ENCODE peak calls at places on chromosome 16, in ten cellular contexts. M is Peyer's patch, P is A549, I is GM12892, F is tibial nerve, D is uterus, U is body of pancreas, W is breast epithelium, X is GM12891, V is IMR-90. C is an unnamed sample.

GRCh38 chr16:69893086-69893485 is 58.0 kb upstream of the CLEC18A start:
- DNase-seq in P (no peak), X (no peak), M (no peak), W (no peak), U (no peak), D (no peak), V (no peak), I (no peak), F (no peak), C (no peak)

GRCh38 chr16:64416232-64417010 is 705.4 kb downstream of the CDH11 start:
- DNase-seq in W (no peak), I (no peak), D (no peak), F (no peak), X (no peak), P (no peak), U (no peak), V (peak), M (no peak), C (peak)

GRCh38 chr16:87076950-87077749 is 240.0 kb downstream of the C16orf95 start:
- DNase-seq in W (no peak), V (peak), F (no peak), I (no peak), P (peak), X (no peak), D (no peak), U (peak), M (peak), C (peak)

GRCh38 chr16:29757950-29758466 is 12.2 kb upstream of the C16orf54 start:
- DNase-seq in X (no peak), W (no peak), I (no peak), U (no peak), P (no peak), F (no peak), V (peak), M (no peak), D (no peak), C (no peak)

GRCh38 chr16:60815033-60815432 is 1221.2 kb downstream of the CDH8 start:
- DNase-seq in M (no peak), W (no peak), I (no peak), X (no peak), F (no peak), D (no peak), V (no peak), U (no peak), P (no peak), C (no peak)

GRCh38 chr16:74699666-74700065 is 996 bp downstream of the MLKL start:
- DNase-seq in V (no peak), P (no peak), X (no peak), D (no peak), W (no peak), F (no peak), I (no peak), U (no peak), M (no peak), C (no peak)

GRCh38 chr16:22138482-22138881 is 23.8 kb upstream of the SDR42E2 start:
- DNase-seq in F (no peak), M (no peak), V (no peak), I (no peak), D (no peak), U (no peak), W (no peak), P (no peak), X (no peak), C (no peak)

GRCh38 chr16:79146-80054 is 1.4 kb downstream of the MPG start:
- DNase-seq in V (peak), D (no peak), F (no peak), I (no peak), W (no peak), U (no peak), X (no peak), P (no peak), M (no peak), C (no peak)

GRCh38 chr16:54193656-54194007 is 93.0 kb downstream of the IRX3 start:
- DNase-seq in I (peak), P (peak), W (peak), V (peak), M (peak), D (peak), F (peak), U (peak), X (peak), C (peak)

GRCh38 chr16:73002836-73003235 is 45.1 kb downstream of the ZFHX3 start:
- DNase-seq in V (peak), M (no peak), D (no peak), U (no peak), P (no peak), I (no peak), W (no peak), X (no peak), F (no peak), C (no peak)

GRCh38 chr16:85836706-85837582 is 37.4 kb downstream of the COX4I1 start:
- DNase-seq in W (no peak), I (no peak), P (no peak), U (no peak), D (no peak), F (no peak), V (no peak), M (no peak), X (no peak), C (no peak)

GRCh38 chr16:7057458-7057857 is 275.2 kb upstream of the RBFOX1 start:
- DNase-seq in X (no peak), W (no peak), M (no peak), P (no peak), I (no peak), D (no peak), U (no peak), V (no peak), F (no peak), C (no peak)

GRCh38 chr16:86663691-86664517 is 85.6 kb downstream of the FOXL1 start:
- DNase-seq in X (no peak), V (peak), M (no peak), F (no peak), I (no peak), P (no peak), D (no peak), U (no peak), W (no peak), C (no peak)

GRCh38 chr16:47973552-47973951 is 182.2 kb downstream of the ABCC12 start:
- DNase-seq in F (no peak), X (no peak), M (no peak), W (no peak), D (no peak), U (no peak), I (no peak), V (no peak), P (no peak), C (no peak)

GRCh38 chr16:1216681-1217400 is 8.2 kb downstream of the TPSG1 start:
- DNase-seq in D (no peak), F (no peak), U (no peak), M (no peak), I (no peak), V (no peak), X (no peak), W (no peak), P (no peak), C (no peak)

GRCh38 chr16:1218061-1218929 is 6.8 kb downstream of the TPSG1 start:
- DNase-seq in I (no peak), V (no peak), X (no peak), P (no peak), U (no peak), F (no peak), D (no peak), W (no peak), M (no peak), C (no peak)

GRCh38 chr16:1216296-1216619 is 8.8 kb downstream of the TPSG1 start:
- DNase-seq in P (no peak), I (no peak), X (no peak), V (no peak), U (no peak), W (no peak), F (no peak), D (no peak), M (no peak), C (no peak)

GRCh38 chr16:1218930-1219611 is 6.0 kb downstream of the TPSG1 start:
- DNase-seq in M (no peak), U (no peak), V (no peak), W (no peak), X (no peak), P (no peak), I (no peak), D (no peak), F (no peak), C (no peak)

DNA sequence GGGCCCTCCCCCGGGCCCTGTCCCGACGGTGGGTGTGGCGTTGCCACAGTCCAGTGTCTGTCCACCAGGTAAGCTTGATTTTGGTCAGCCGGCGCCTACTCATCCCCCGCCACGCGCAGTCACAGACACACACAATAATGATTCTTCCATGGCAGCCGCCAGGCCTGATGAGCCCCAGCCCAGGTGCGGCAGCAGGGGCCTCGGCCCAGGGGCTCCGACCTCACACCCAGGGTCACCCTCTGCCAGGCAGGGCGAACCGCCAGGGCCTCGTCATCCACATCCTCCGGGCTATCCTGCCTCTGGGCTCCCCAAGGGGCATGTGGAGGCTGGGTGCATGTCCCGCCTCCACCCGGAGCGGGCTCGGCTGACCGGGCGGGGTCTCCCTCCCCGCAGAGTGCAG is 7.5 kb downstream of the TPSG1 start:
- DNase-seq in M (no peak), F (no peak), D (no peak), I (no peak), X (no peak), U (no peak), P (no peak), W (no peak), V (no peak), C (no peak)
- TF ChIP-seq POLR2A in M (no peak), F (no peak), D (no peak), I (no peak), X (no peak), U (no peak), P (no peak), W (no peak), V (no peak), C (no peak)

GRCh38 chr16:49856741-49857330 is 924 bp upstream of the ZNF423 start:
- DNase-seq in P (peak), U (peak), V (peak), F (peak), I (no peak), M (peak), W (peak), X (no peak), D (peak), C (peak)
- TF ChIP-seq POLR2A in P (no peak), U (peak), V (no peak), F (no peak), I (no peak), M (no peak), W (no peak), X (no peak), D (peak), C (no peak)

GRCh38 chr16:31700530-31701388 is 172.8 kb upstream of the ZNF267 start:
- DNase-seq in I (peak), D (peak), U (peak), M (peak), F (peak), W (peak), X (peak), P (no peak), V (peak), C (peak)
- TF ChIP-seq POLR2A in I (peak), D (peak), U (peak), M (peak), F (no peak), W (no peak), X (peak), P (peak), V (no peak), C (no peak)

DNA sequence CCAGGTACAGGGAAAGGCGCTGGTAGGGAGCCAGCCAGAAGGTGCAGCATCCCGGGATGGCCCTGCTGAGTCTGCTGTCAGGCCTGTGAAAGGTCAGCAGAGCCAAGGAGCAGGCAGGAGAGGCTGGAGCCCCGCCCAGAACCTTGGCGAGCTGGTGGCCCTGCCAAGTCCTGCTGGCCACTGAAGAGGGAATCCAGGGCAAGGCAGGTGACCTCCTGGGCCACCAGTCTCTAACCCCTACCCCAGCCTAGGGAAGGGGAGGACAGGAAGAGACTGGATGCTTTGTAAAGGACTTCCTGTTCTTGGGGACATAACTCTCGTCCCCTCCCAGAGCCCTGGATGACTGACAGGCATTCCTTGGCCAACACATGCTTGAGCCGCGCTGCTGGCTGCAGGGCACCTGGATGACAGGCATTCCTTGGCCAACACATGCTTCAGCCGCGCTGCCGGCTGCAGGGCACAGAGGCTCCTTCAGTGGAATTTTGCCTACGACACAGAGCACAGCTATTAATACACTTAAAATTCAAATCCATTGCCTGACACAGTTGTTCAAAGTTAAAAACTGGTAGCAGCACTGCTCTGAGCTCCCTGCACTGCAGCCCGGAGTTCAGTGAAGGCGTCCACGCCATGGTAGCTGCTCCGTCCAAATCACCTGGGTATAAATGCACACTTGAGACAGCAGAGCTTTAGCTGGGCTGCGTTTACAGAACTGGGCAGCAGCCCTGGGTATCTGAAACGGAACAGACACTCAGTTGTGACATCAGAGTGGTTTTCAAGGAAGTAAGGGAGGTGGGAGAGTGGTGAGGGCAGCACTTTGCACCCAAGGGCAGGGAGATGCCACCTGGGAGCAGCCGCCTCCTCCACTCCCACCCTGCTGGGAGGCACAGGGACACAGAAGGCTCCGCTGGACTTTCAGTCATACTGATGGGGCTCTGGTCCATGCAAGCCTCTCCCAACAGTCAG is 2.0 kb upstream of the BRICD5 start:
- DNase-seq in V (no peak), D (no peak), X (no peak), W (peak), P (no peak), I (no peak), M (no peak), U (peak), F (no peak), C (no peak)
- TF ChIP-seq POLR2A in V (no peak), D (no peak), X (no peak), W (no peak), P (no peak), I (peak), M (peak), U (peak), F (no peak), C (no peak)

GRCh38 chr16:57894390-57895080 is 76.4 kb downstream of the CNGB1 start:
- DNase-seq in V (no peak), U (no peak), I (no peak), D (no peak), M (no peak), P (no peak), F (no peak), X (no peak), W (no peak), C (no peak)
- TF ChIP-seq POLR2A in V (no peak), U (no peak), I (no peak), D (no peak), M (no peak), P (no peak), F (no peak), X (no peak), W (no peak), C (no peak)

GRCh38 chr16:67441289-67441753 is 10.4 kb downstream of the HSD11B2 start:
- DNase-seq in D (peak), P (no peak), W (peak), F (no peak), V (no peak), M (peak), I (no peak), X (no peak), U (peak), C (no peak)
- TF ChIP-seq POLR2A in D (no peak), P (no peak), W (no peak), F (no peak), V (no peak), M (peak), I (no peak), X (no peak), U (peak), C (no peak)

GRCh38 chr16:82024274-82024673 is 10.8 kb upstream of the HSD17B2 start:
- DNase-seq in X (no peak), F (no peak), M (no peak), U (no peak), V (no peak), D (no peak), W (no peak), P (no peak), I (no peak), C (no peak)
- TF ChIP-seq POLR2A in X (no peak), F (no peak), M (no peak), U (no peak), V (no peak), D (no peak), W (no peak), P (no peak), I (no peak), C (no peak)

DNA sequence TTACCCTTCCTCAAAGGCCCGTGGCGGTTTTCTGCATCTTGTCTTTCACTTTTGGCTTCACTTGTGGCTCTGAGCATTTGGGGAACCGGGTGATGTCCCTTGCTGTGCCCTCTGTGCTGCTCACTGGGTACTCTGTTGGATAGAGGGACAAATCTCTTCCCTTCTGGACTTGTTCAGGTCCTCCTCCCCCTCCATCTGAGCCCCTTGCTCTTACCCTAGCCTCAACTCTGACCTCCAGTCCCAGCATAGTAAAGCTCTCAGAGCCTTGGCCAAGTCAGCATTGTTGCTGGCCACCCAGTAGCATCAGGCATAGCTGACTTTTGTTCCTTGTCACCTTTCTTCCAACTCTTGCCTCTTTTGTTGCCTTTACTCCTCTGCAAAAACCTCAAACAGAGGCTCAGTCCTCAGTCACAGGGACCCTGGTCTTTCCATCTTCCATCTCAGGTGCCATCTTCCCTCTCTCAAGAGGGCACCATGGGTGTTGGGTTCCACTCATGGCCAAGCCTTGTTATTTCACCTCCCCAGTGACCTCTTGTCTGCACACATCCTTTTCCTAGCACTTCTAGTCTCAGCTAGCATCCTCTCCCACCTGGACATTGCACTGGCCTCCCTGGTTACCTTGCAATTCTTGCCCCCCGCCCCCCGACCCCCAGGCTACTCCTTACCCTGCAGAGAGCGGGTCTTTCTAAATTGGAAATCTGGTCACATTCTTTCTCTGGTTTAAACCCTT is 391 bp upstream of the PSMB10 start:
- DNase-seq in D (no peak), M (peak), X (peak), W (no peak), P (peak), V (no peak), U (peak), I (peak), F (peak), C (no peak)
- TF ChIP-seq POLR2A in D (no peak), M (no peak), X (no peak), W (no peak), P (no peak), V (no peak), U (no peak), I (no peak), F (no peak), C (no peak)

GRCh38 chr16:27445502-27446175 is 43.7 kb downstream of the IL21R start:
- DNase-seq in I (no peak), P (no peak), V (no peak), F (no peak), U (no peak), W (no peak), X (no peak), D (no peak), M (no peak), C (no peak)

GRCh38 chr16:27441998-27442397 is 40.0 kb downstream of the IL21R start:
- DNase-seq in M (no peak), X (no peak), I (no peak), F (no peak), W (no peak), V (no peak), P (no peak), U (no peak), D (no peak), C (no peak)

GRCh38 chr16:27444470-27444869 is 42.5 kb downstream of the IL21R start:
- DNase-seq in W (no peak), F (no peak), U (no peak), M (no peak), I (no peak), X (no peak), V (no peak), P (no peak), D (no peak), C (no peak)

GRCh38 chr16:27446721-27447120 is 44.7 kb downstream of the IL21R start:
- DNase-seq in M (peak), V (no peak), I (peak), U (no peak), F (no peak), X (no peak), P (no peak), W (no peak), D (no peak), C (no peak)

DNA sequence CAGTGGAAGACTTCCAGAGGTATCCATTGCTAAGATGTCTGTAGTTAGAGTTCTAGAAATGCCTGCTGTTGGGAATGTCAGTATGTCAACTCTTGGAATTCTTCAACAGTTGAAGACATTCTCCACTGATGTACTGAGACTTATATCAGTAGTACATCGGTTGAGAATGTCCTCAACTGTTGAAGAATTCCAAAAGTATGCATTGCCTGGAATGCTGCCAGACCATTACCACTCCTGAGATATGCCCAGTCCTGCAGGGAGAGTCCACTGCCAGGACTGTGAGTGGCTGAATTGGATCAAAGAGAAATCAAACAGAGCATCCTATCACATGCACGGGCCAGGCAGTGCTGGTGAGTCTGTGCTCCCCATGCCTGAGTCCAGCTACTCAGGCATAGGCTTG is 42.0 kb downstream of the IL21R start:
- DNase-seq in D (no peak), W (no peak), V (peak), X (no peak), U (no peak), F (no peak), M (no peak), P (no peak), I (no peak), C (peak)
- TF ChIP-seq POLR2A in D (no peak), W (no peak), V (no peak), X (no peak), U (no peak), F (no peak), M (no peak), P (no peak), I (peak), C (no peak)

GRCh38 chr16:31193874-31194273 is 8.7 kb downstream of the PYCARD start:
- DNase-seq in M (no peak), D (no peak), F (no peak), U (no peak), W (no peak), X (no peak), V (no peak), I (no peak), P (no peak), C (no peak)

GRCh38 chr16:31190061-31190460 is 10.1 kb downstream of the FUS start:
- DNase-seq in P (no peak), V (no peak), M (no peak), X (no peak), U (no peak), D (no peak), F (no peak), W (no peak), I (no peak), C (no peak)

GRCh38 chr16:31192856-31193642 is 9.5 kb downstream of the PYCARD start:
- DNase-seq in V (no peak), P (no peak), U (no peak), W (no peak), D (no peak), F (no peak), M (no peak), I (no peak), X (no peak), C (no peak)

GRCh38 chr16:31190818-31191444 is 11.0 kb downstream of the FUS start:
- DNase-seq in W (no peak), U (no peak), D (no peak), M (no peak), I (no peak), V (no peak), X (no peak), P (no peak), F (no peak), C (no peak)

GRCh38 chr16:31191697-31192428 is 10.7 kb downstream of the PYCARD start:
- DNase-seq in D (no peak), U (no peak), X (no peak), I (no peak), V (no peak), F (no peak), M (no peak), P (no peak), W (no peak), C (no peak)
- TF ChIP-seq POLR2A in D (no peak), U (no peak), X (peak), I (peak), V (no peak), F (no peak), M (no peak), P (no peak), W (no peak), C (no peak)